ENCODE peak calls at places on chromosomes 7 and 10, in six cellular contexts. V is testis, N is AG04450, R is heart right ventricle, M is mesendoderm, B is astrocyte of the spinal cord. U is an unnamed sample.

GRCh38 chr7:67625257-67625713 is 628.7 kb downstream of the TYW1 start:
- DNase-seq in V (peak), M (peak), B (peak), N (no peak), R (peak), U (peak)

GRCh38 chr10:51266496-51266895 is 192.2 kb downstream of the PRKG1 start:
- DNase-seq in M (no peak), R (no peak), V (no peak), N (no peak), B (no peak), U (no peak)

GRCh38 chr7:155884225-155885161 is 72.2 kb upstream of the SHH start:
- DNase-seq in R (no peak), V (no peak), M (no peak), N (no peak), B (no peak), U (no peak)

GRCh38 chr10:6737080-6737641 is 157.1 kb upstream of the PRKCQ start:
- DNase-seq in V (no peak), N (no peak), R (no peak), B (peak), M (peak), U (peak)

GRCh38 chr7:80335473-80336232 is 176.2 kb downstream of the GNAT3 start:
- DNase-seq in N (no peak), R (no peak), B (no peak), V (peak), M (peak), U (no peak)

GRCh38 chr7:24572421-24573007 is 738 bp upstream of the PALS2 start:
- DNase-seq in V (peak), N (no peak), R (peak), M (no peak), B (peak), U (peak)

GRCh38 chr10:129500617-129501339 is 33.7 kb downstream of the MGMT start:
- DNase-seq in N (no peak), M (no peak), R (no peak), V (no peak), B (no peak), U (no peak)

GRCh38 chr7:157660971-157661610 is 324.3 kb downstream of the DNAJB6 start:
- DNase-seq in M (no peak), V (no peak), B (no peak), N (no peak), R (no peak), U (no peak)

GRCh38 chr10:93309062-93309461 is 173.1 kb downstream of the MYOF start:
- DNase-seq in B (peak), R (no peak), M (no peak), N (no peak), V (no peak), U (no peak)

GRCh38 chr7:151558575-151558974 is 38.9 kb upstream of the RHEB start:
- DNase-seq in N (peak), R (no peak), B (peak), M (no peak), V (no peak), U (no peak)

GRCh38 chr7:115145512-115145911 is 223.6 kb downstream of the MDFIC start:
- DNase-seq in M (no peak), V (no peak), B (no peak), N (no peak), R (no peak), U (no peak)

GRCh38 chr10:6008497-6009142 is 31.3 kb upstream of the IL15RA start:
- DNase-seq in R (no peak), M (no peak), V (no peak), B (no peak), N (no peak), U (no peak)

GRCh38 chr7:94244760-94245159 is 149.9 kb upstream of the COL1A2 start:
- DNase-seq in V (no peak), M (no peak), N (no peak), B (no peak), R (no peak), U (no peak)

GRCh38 chr10:76428541-76429330 is 997.3 kb downstream of the LRMDA start:
- DNase-seq in M (peak), R (no peak), B (peak), N (peak), V (no peak), U (no peak)

GRCh38 chr10:72134785-72135765 is 46.7 kb upstream of the SPOCK2 start:
- DNase-seq in V (no peak), N (no peak), B (no peak), R (no peak), M (no peak), U (no peak)

GRCh38 chr7:152382244-152382643 is 53.6 kb downstream of the KMT2C start:
- DNase-seq in M (no peak), V (no peak), R (no peak), N (no peak), B (no peak), U (no peak)

GRCh38 chr7:34013421-34013820 is 108.1 kb downstream of the BMPER start:
- DNase-seq in R (no peak), M (no peak), N (no peak), V (no peak), B (no peak), U (no peak)

GRCh38 chr7:73623798-73624668 is at the start of gene MLXIPL:
- DNase-seq in V (peak), M (peak), N (no peak), R (peak), B (peak), U (peak)

GRCh38 chr7:1193593-1194424 is 33.8 kb upstream of the ZFAND2A start:
- DNase-seq in B (peak), V (peak), N (no peak), R (peak), M (peak), U (peak)

GRCh38 chr10:124047427-124048157 is 45.8 kb downstream of the CHST15 start:
- DNase-seq in N (no peak), B (no peak), M (no peak), V (no peak), R (no peak), U (no peak)

GRCh38 chr7:38368191-38368605 is 94.8 kb upstream of the TARP start:
- DNase-seq in M (peak), B (peak), R (peak), N (no peak), V (peak), U (peak)

GRCh38 chr7:35646289-35647033 is 48.5 kb downstream of the HERPUD2 start:
- DNase-seq in V (no peak), N (no peak), B (no peak), R (no peak), M (no peak), U (no peak)

GRCh38 chr7:2399848-2400587 is 3.4 kb upstream of the CHST12 start:
- DNase-seq in B (peak), R (peak), M (peak), N (peak), V (peak), U (peak)

GRCh38 chr7:158109364-158110033 is 478.1 kb downstream of the PTPRN2 start:
- DNase-seq in N (no peak), B (no peak), M (peak), R (no peak), V (no peak), U (no peak)

GRCh38 chr7:101390901-101391301 is 28.2 kb downstream of the COL26A1 start:
- DNase-seq in N (no peak), B (peak), R (peak), V (no peak), M (peak), U (no peak)
- H3K4me3 ChIP-seq in N (no peak), B (no peak), R (no peak), V (no peak), M (no peak), U (no peak)

GRCh38 chr7:55022618-55022985 is 3.8 kb downstream of the EGFR start:
- DNase-seq in M (no peak), V (no peak), R (no peak), B (no peak), N (no peak), U (no peak)
- H3K4me3 ChIP-seq in M (no peak), V (no peak), R (no peak), B (no peak), N (peak), U (no peak)

GRCh38 chr7:4724648-4725013 is 42.5 kb downstream of the FOXK1 start:
- DNase-seq in V (no peak), B (peak), N (no peak), M (peak), R (no peak), U (no peak)

GRCh38 chr7:4726568-4726967 is 44.5 kb downstream of the FOXK1 start:
- DNase-seq in R (no peak), V (no peak), M (no peak), B (no peak), N (no peak), U (no peak)

GRCh38 chr7:4726051-4726450 is 44.0 kb downstream of the FOXK1 start:
- DNase-seq in R (no peak), V (peak), N (no peak), M (no peak), B (peak), U (no peak)

GRCh38 chr7:4722960-4723359 is 40.9 kb downstream of the FOXK1 start:
- DNase-seq in M (no peak), R (no peak), B (no peak), V (no peak), N (no peak), U (no peak)

GRCh38 chr7:4725014-4725951 is 43.2 kb downstream of the FOXK1 start:
- DNase-seq in M (peak), R (peak), B (peak), N (peak), V (peak), U (peak)
- H3K4me3 ChIP-seq in M (no peak), R (peak), B (peak), N (peak), V (peak), U (peak)

GRCh38 chr10:30437039-30437781 is 3.2 kb downstream of the MAP3K8 start:
- DNase-seq in M (peak), B (peak), V (no peak), N (no peak), R (no peak), U (no peak)
- H3K4me3 ChIP-seq in M (no peak), B (peak), V (no peak), N (peak), R (peak), U (no peak)